ENCODE peak calls at places on chromosomes 13 and 19, in ten cellular contexts. J is tibial artery, D is ovary, X is brain microvascular endothelial cell, O is SK-N-SH, Y is HL-60, L is psoas muscle, B is heart left ventricle, M is thoracic aorta, H is heart right ventricle. F is an unnamed sample. For H3K27me3, the result is how much of the 10 kb centered on the place peaks cover.

GRCh38 chr19:4662020-4662695 is 8.0 kb downstream of the MYDGF start:
- DNase-seq in B (no peak), H (no peak), X (no peak), Y (no peak), J (no peak), D (no peak), O (no peak), L (no peak), M (no peak), F (no peak)

GRCh38 chr19:39937094-39937493 is 2.7 kb upstream of the FCGBP start:
- DNase-seq in J (no peak), B (no peak), X (no peak), D (no peak), H (no peak), Y (no peak), M (no peak), O (no peak), L (no peak), F (peak)

GRCh38 chr13:97359181-97360057 is 74.5 kb upstream of the RAP2A start:
- DNase-seq in O (peak), D (peak), M (no peak), X (peak), Y (peak), B (peak), J (peak), L (no peak), H (peak), F (peak)

GRCh38 chr13:81275666-81276258 is 934.8 kb upstream of the SPRY2 start:
- DNase-seq in M (no peak), L (no peak), X (no peak), H (no peak), J (no peak), Y (no peak), O (no peak), D (no peak), B (no peak), F (no peak)

GRCh38 chr19:16371540-16371986 is 46.9 kb downstream of the KLF2 start:
- DNase-seq in B (peak), X (no peak), O (no peak), M (no peak), H (peak), J (no peak), L (peak), D (no peak), Y (peak), F (peak)

GRCh38 chr13:40220299-40220935 is 446.0 kb downstream of the FOXO1 start:
- DNase-seq in M (no peak), X (peak), O (no peak), L (no peak), B (no peak), Y (no peak), H (no peak), D (no peak), J (no peak), F (no peak)

GRCh38 chr13:27171244-27171829 is at the start of gene USP12:
- DNase-seq in D (no peak), B (peak), J (no peak), X (no peak), Y (no peak), O (peak), H (peak), L (no peak), M (peak), F (no peak)

GRCh38 chr13:41182231-41182630 is 12.1 kb downstream of the KBTBD7 start:
- DNase-seq in L (no peak), J (no peak), M (no peak), H (no peak), Y (no peak), D (no peak), O (no peak), X (no peak), B (no peak), F (no peak)

GRCh38 chr19:2477732-2478191 is 1.8 kb downstream of the GADD45B start:
- DNase-seq in B (peak), D (peak), Y (peak), L (no peak), O (no peak), M (no peak), J (peak), X (no peak), H (peak), F (peak)

GRCh38 chr19:45767881-45768643 is 990 bp downstream of the SIX5 start:
- DNase-seq in M (no peak), X (peak), O (peak), L (peak), D (peak), Y (peak), B (peak), H (peak), J (peak), F (peak)

GRCh38 chr13:77831870-77832269 is 86.8 kb downstream of the EDNRB start:
- DNase-seq in L (no peak), D (no peak), M (no peak), J (no peak), Y (peak), B (no peak), O (no peak), X (no peak), H (no peak), F (no peak)

GRCh38 chr19:32287811-32288227 is 57.6 kb upstream of the ZNF507 start:
- DNase-seq in B (peak), D (peak), H (peak), X (peak), L (peak), M (peak), Y (peak), J (peak), O (no peak), F (peak)

GRCh38 chr19:28605501-28606268 is 607.3 kb downstream of the UQCRFS1 start:
- DNase-seq in M (no peak), Y (no peak), O (no peak), B (no peak), L (no peak), D (no peak), H (no peak), X (no peak), J (no peak), F (no peak)

GRCh38 chr13:29993716-29994488 is 143.5 kb upstream of the UBL3 start:
- DNase-seq in M (no peak), H (no peak), Y (no peak), B (no peak), J (no peak), L (no peak), D (no peak), O (no peak), X (peak), F (no peak)

GRCh38 chr19:39867133-39867532 is 21.0 kb upstream of the FBL start:
- DNase-seq in D (no peak), Y (no peak), H (no peak), J (no peak), X (no peak), O (no peak), L (no peak), M (no peak), B (no peak), F (no peak)

GRCh38 chr19:3459322-3459881 is 20.9 kb downstream of the SMIM24 start:
- DNase-seq in M (peak), X (peak), H (peak), L (peak), D (peak), Y (no peak), J (peak), O (peak), B (peak), F (peak)

GRCh38 chr19:53328967-53329366 is 4.6 kb upstream of the ZNF845 start:
- DNase-seq in Y (no peak), X (no peak), L (peak), D (peak), H (peak), J (peak), B (peak), O (peak), M (no peak), F (no peak)

GRCh38 chr13:99086149-99086868 is 108.4 kb upstream of the DOCK9 start:
- DNase-seq in X (peak), L (peak), D (peak), M (no peak), H (peak), B (peak), O (peak), J (peak), Y (peak), F (peak)

GRCh38 chr13:99085846-99086148 is 107.9 kb upstream of the DOCK9 start:
- DNase-seq in X (no peak), B (no peak), O (no peak), Y (no peak), J (no peak), H (peak), D (peak), L (no peak), M (no peak), F (no peak)

GRCh38 chr13:99087130-99087953 is 109.5 kb upstream of the DOCK9 start:
- DNase-seq in M (peak), X (peak), O (peak), L (peak), Y (peak), D (peak), B (peak), H (peak), J (peak), F (peak)

GRCh38 chr13:99087954-99088491 is 110.2 kb upstream of the DOCK9 start:
- DNase-seq in O (peak), J (no peak), X (no peak), H (peak), D (no peak), M (no peak), Y (no peak), B (no peak), L (no peak), F (peak)

DNA sequence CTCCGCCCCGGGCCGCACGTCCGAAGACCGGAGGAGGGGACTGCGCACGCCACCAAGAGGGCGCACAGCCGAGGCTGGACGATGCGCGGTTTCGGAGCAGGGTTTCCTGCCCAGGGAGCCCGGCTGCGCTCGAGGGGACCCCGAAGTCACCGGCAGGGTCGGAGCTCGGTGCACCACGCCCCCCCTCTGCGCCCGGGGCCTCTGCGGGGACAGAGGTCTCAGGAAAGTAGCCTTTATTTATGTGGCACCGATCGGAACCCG is 108.9 kb upstream of the DOCK9 start:
- DNase-seq in X (no peak), H (no peak), L (no peak), O (no peak), Y (no peak), J (no peak), B (no peak), D (peak), M (no peak), F (peak)
- TF ChIP-seq CTCF in X (peak), H (no peak), L (no peak), O (no peak), Y (no peak), J (no peak), B (no peak), D (no peak), M (no peak), F (no peak)

GRCh38 chr19:48740705-48741030 is 258 bp upstream of the RASIP1 start:
- DNase-seq in O (no peak), H (no peak), X (no peak), M (no peak), D (no peak), Y (no peak), L (no peak), B (no peak), J (no peak), F (no peak)
- H3K27ac ChIP-seq in O (no peak), H (peak), X (no peak), M (no peak), D (no peak), Y (no peak), L (peak), B (peak), J (no peak), F (no peak)

GRCh38 chr13:99993660-99994455 is 12.3 kb downstream of the ZIC2 start:
- DNase-seq in M (no peak), J (no peak), Y (no peak), X (no peak), D (no peak), O (no peak), B (no peak), L (no peak), H (no peak), F (no peak)

GRCh38 chr13:99997702-99998219 is 16.2 kb downstream of the ZIC2 start:
- DNase-seq in J (no peak), D (no peak), O (no peak), L (no peak), H (no peak), X (no peak), Y (no peak), B (no peak), M (no peak), F (no peak)

GRCh38 chr13:99995104-99995502 is 13.5 kb downstream of the ZIC2 start:
- DNase-seq in H (no peak), Y (no peak), B (no peak), M (no peak), L (no peak), O (no peak), X (no peak), J (no peak), D (no peak), F (no peak)

GRCh38 chr13:99996177-99996705 is 14.7 kb downstream of the ZIC2 start:
- DNase-seq in H (no peak), O (no peak), M (no peak), X (no peak), L (no peak), D (no peak), Y (no peak), B (no peak), J (no peak), F (no peak)

GRCh38 chr13:99995503-99996176 is 14.1 kb downstream of the ZIC2 start:
- DNase-seq in M (no peak), B (no peak), L (no peak), J (no peak), O (no peak), X (no peak), Y (no peak), H (no peak), D (no peak), F (no peak)
- H3K27me3 ChIP-seq in M (half or more), B (half or more), L (under half), J (under half), O (half or more), X (under half), Y (half or more), H (half or more), D (under half), F (half or more)

GRCh38 chr13:44300895-44301638 is 72.6 kb upstream of the SERP2 start:
- DNase-seq in D (peak), J (peak), H (peak), L (peak), X (peak), O (no peak), Y (no peak), B (peak), M (no peak), F (no peak)
- TF ChIP-seq CTCF in D (no peak), J (peak), H (no peak), L (peak), X (no peak), O (no peak), Y (no peak), B (peak), M (peak), F (no peak)

DNA sequence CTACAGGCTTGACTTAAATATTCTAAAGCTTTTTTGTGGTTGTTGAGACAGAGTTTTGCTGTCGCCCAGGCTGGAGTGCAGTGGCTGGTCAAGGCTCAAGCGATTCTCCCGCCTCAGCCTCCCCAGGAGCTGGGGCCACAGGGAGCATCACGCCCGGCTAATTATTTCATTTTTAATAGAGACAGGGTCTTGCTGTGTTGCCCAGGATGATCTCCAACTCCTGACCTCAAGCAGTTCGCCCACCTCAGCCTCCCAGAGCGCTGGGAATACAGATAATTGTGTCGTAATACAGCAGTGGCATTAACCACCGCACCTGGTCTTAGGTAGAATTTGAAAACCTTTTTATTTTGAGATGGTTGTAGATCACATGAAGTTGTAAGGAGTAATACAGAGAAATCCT is 1.5 kb upstream of the DCUN1D2 start:
- DNase-seq in J (no peak), L (no peak), H (no peak), X (no peak), Y (no peak), O (no peak), D (no peak), B (no peak), M (no peak), F (no peak)
- H3K27ac ChIP-seq in J (peak), L (peak), H (peak), X (no peak), Y (no peak), O (peak), D (peak), B (peak), M (peak), F (no peak)

GRCh38 chr19:1000591-1001537 is 645 bp downstream of the GRIN3B start:
- DNase-seq in O (peak), B (no peak), X (no peak), J (no peak), L (no peak), D (no peak), H (no peak), Y (no peak), M (no peak), F (no peak)

GRCh38 chr19:996051-996838 is 4.0 kb upstream of the GRIN3B start:
- DNase-seq in J (no peak), D (no peak), H (no peak), O (peak), Y (peak), X (peak), B (no peak), M (no peak), L (no peak), F (peak)

GRCh38 chr19:1000095-1000494 is at the start of gene GRIN3B:
- DNase-seq in D (no peak), H (peak), O (peak), M (no peak), L (peak), X (peak), B (peak), J (no peak), Y (peak), F (peak)

GRCh38 chr19:999379-999719 is 870 bp upstream of the GRIN3B start:
- DNase-seq in D (no peak), L (no peak), B (no peak), M (no peak), J (no peak), X (no peak), O (no peak), Y (no peak), H (no peak), F (no peak)

GRCh38 chr19:998064-998463 is 2.2 kb upstream of the GRIN3B start:
- DNase-seq in H (no peak), B (no peak), M (no peak), D (no peak), Y (no peak), O (no peak), J (no peak), L (no peak), X (no peak), F (no peak)
- H3K27me3 ChIP-seq in H (half or more), B (half or more), M (under half), D (under half), Y (under half), O (under half), J (under half), L (under half), X (under half), F (half or more)

GRCh38 chr19:18955042-18955441 is 14.0 kb upstream of the HOMER3 start:
- DNase-seq in M (no peak), J (no peak), B (no peak), X (no peak), L (no peak), Y (no peak), D (no peak), H (no peak), O (no peak), F (no peak)

GRCh38 chr19:18949858-18950257 is 8.8 kb upstream of the HOMER3 start:
- DNase-seq in O (no peak), X (no peak), J (no peak), Y (no peak), D (no peak), L (no peak), B (no peak), H (no peak), M (no peak), F (no peak)

GRCh38 chr19:18954094-18954493 is 13.1 kb upstream of the HOMER3 start:
- DNase-seq in X (no peak), J (no peak), B (no peak), H (no peak), L (no peak), Y (no peak), D (no peak), M (no peak), O (no peak), F (no peak)

GRCh38 chr19:18948976-18949356 is 7.9 kb upstream of the HOMER3 start:
- DNase-seq in X (no peak), O (no peak), J (no peak), L (no peak), D (no peak), H (no peak), Y (no peak), M (no peak), B (no peak), F (no peak)

DNA sequence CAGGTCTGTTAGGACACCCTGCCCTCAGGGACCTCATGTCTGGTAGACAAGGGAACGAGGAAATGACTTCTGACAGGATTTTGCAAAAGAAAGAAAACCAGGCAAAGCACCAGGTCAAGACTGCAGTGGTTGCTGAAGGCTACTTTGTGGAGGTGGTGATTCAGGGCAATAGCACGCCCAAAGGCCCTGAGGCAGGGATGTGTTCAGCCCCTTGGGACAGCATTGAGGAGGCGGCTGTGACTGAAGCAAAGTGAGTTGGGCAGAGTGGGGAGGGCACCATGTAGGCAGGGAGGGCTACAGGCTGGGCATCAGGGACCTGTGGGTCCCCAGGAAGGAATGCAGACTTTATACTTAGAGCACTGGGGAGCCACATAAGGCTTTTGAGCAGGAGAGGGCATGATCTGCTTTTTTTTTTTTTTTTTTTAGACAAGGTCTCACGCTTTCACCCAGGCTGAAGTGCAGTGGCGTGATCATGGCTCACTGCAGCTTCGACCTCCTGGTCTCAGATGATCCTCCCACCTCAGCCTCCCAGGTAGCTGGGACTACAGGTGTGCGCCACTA is 10.8 kb upstream of the HOMER3 start:
- DNase-seq in H (no peak), O (no peak), L (no peak), Y (no peak), X (no peak), M (no peak), D (no peak), J (no peak), B (no peak), F (no peak)
- TF ChIP-seq CTCF in H (no peak), O (no peak), L (no peak), Y (no peak), X (no peak), M (no peak), D (no peak), J (no peak), B (no peak), F (no peak)

DNA sequence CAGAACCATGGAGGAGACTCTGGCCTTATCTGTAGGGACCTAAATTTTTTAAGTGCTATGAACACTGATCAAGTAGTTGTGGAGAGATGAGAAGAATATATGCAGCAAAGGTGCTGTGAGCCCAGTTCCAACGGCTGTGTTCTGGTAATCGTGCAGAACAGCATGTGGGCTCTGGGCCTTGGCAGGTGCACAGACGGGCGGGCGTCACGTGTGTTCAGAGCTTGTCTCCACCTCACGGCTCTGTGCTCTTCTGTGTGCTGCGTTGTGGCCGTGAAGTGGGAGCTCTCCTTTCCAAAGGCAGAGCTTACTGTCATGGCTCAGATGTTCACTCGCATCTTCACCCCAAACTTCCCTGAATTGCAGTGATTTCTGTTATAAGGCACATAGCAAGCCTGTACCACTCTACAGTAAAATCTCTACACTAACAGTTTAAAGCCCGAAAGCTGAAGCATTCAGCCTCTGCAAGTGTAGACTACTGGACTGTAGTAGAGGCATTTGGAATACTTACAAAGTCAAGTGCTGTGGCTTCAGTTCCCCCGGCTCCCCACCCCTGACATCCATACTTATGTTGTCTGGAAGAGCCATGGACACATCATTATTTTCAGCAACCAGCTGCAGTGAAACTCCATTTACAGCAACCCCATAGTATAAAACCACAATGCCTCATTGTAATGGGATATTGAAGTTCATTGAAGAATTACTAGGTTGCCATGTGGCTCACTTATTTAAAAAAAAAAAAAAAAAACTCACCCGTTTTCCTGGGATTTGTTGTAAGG is 27.5 kb upstream of the TEX29 start:
- DNase-seq in Y (no peak), X (no peak), B (no peak), H (no peak), O (no peak), M (no peak), L (no peak), J (no peak), D (no peak), F (no peak)
- H3K27ac ChIP-seq in Y (no peak), X (no peak), B (no peak), H (no peak), O (no peak), M (no peak), L (no peak), J (no peak), D (no peak), F (no peak)